ENCODE peak calls at places on chromosomes 12 and 14, in four cellular contexts. O is fibroblast of lung, J is Karpas-422, G is GM23248. K is an unnamed sample.

GRCh38 chr14:71437870-71438269 is 494.4 kb upstream of the RGS6 start:
- DNase-seq in O (no peak), G (no peak), J (no peak), K (no peak)

GRCh38 chr14:23984891-23985607 is 3.7 kb upstream of the DHRS4L2 start:
- DNase-seq in J (no peak), G (peak), O (peak), K (peak)

GRCh38 chr12:93662961-93663728 is 14.0 kb upstream of the CRADD start:
- DNase-seq in O (no peak), J (no peak), G (no peak), K (no peak)

GRCh38 chr14:96904201-96904600 is 107.0 kb downstream of the VRK1 start:
- DNase-seq in O (peak), G (no peak), J (no peak), K (no peak)

GRCh38 chr12:104171785-104172563 is 34.0 kb upstream of the NFYB start:
- DNase-seq in O (no peak), J (no peak), G (no peak), K (no peak)

GRCh38 chr12:10331642-10332239 is 24.1 kb downstream of the KLRD1 start:
- DNase-seq in J (peak), O (peak), G (peak), K (no peak)

GRCh38 chr12:88558341-88558867 is 21.9 kb downstream of the KITLG start:
- DNase-seq in G (no peak), J (no peak), O (no peak), K (no peak)

GRCh38 chr12:24561882-24562760 is 386.8 kb downstream of the BCAT1 start:
- DNase-seq in O (peak), J (peak), G (peak), K (no peak)

GRCh38 chr14:101340556-101340955 is 220.7 kb upstream of the DIO3 start:
- DNase-seq in O (no peak), G (no peak), J (no peak), K (no peak)

GRCh38 chr12:6849427-6849826 is 1.7 kb downstream of the CDCA3 start:
- DNase-seq in J (no peak), O (no peak), G (no peak), K (no peak)
- H3K9ac ChIP-seq in J (peak), O (no peak), G (no peak), K (no peak)

GRCh38 chr12:116427200-116427932 is 131.8 kb upstream of the MAP1LC3B2 start:
- DNase-seq in O (peak), G (peak), J (no peak), K (no peak)
- H3K4me3 ChIP-seq in O (no peak), G (no peak), J (no peak), K (no peak)

GRCh38 chr12:92543872-92544271 is 158.9 kb upstream of the PLEKHG7 start:
- DNase-seq in O (no peak), J (no peak), G (no peak), K (no peak)
- H3K27ac ChIP-seq in O (no peak), J (no peak), G (no peak), K (no peak)

DNA sequence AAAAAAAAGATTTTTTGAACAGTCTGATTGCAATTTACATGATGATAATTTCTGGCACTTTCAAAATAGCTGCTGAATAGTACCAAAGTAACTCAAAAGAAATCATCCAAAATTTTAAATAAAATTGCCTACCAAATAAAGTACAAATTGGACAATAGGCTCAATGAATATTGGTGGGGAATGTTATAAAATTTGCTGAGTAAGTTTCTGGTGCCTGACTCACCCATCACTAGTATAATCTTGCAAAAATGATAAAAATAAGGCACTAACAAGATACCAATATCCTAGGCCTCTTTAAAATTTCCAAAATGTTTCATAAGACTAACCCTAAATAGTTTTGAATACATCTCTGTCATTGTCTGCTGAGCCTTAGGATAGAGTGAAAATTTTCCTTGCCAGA is 145.3 kb upstream of the LRFN5 start:
- DNase-seq in J (no peak), G (no peak), O (no peak), K (no peak)
- H3K9ac ChIP-seq in J (no peak), G (no peak), O (no peak), K (no peak)

K was measured in keratinocyte.